ENCODE peak calls at places on chromosomes 12 and 14, in six cellular contexts. One of them, this sample, is unnamed.
A peak's percentile ranks its signal among the peaks of the same experiment; 100 is the strongest.

GRCh38 chr14:53055003-53055402 is 98.1 kb downstream of the DDHD1 start:
- DNase-seq in epithelial cell of esophagus: peak; percentile 58
- DNase-seq in CD8-positive, alpha-beta memory T cell: no peak
- DNase-seq in cardiac fibroblast: peak; percentile 77
- DNase-seq in cardiac muscle cell: peak; percentile 73
- DNase-seq in left lung: no peak
- DNase-seq in this sample: no peak

GRCh38 chr14:33908540-33909223 is 42.2 kb downstream of the EGLN3 start:
- DNase-seq in epithelial cell of esophagus: no peak
- DNase-seq in CD8-positive, alpha-beta memory T cell: no peak
- DNase-seq in cardiac fibroblast: no peak
- DNase-seq in cardiac muscle cell: no peak
- DNase-seq in left lung: no peak
- DNase-seq in this sample: no peak

GRCh38 chr12:6925543-6926279 is 2.0 kb upstream of the ATN1 start:
- DNase-seq in epithelial cell of esophagus: peak; percentile 89
- DNase-seq in CD8-positive, alpha-beta memory T cell: no peak
- DNase-seq in cardiac fibroblast: peak; percentile 95
- DNase-seq in cardiac muscle cell: peak; percentile 89
- DNase-seq in left lung: peak; percentile 77
- DNase-seq in this sample: peak; percentile 70

GRCh38 chr14:93348292-93348691 is 1.3 kb downstream of the COX8C start:
- DNase-seq in epithelial cell of esophagus: no peak
- DNase-seq in CD8-positive, alpha-beta memory T cell: no peak
- DNase-seq in cardiac fibroblast: no peak
- DNase-seq in cardiac muscle cell: no peak
- DNase-seq in left lung: no peak
- DNase-seq in this sample: no peak

GRCh38 chr14:101774006-101774755 is 12.7 kb downstream of the PPP2R5C start:
- DNase-seq in epithelial cell of esophagus: no peak
- DNase-seq in CD8-positive, alpha-beta memory T cell: no peak
- DNase-seq in cardiac fibroblast: no peak
- DNase-seq in cardiac muscle cell: no peak
- DNase-seq in left lung: no peak
- DNase-seq in this sample: no peak

GRCh38 chr12:20423557-20423956 is 55.2 kb downstream of the PDE3A start:
- DNase-seq in epithelial cell of esophagus: no peak
- DNase-seq in CD8-positive, alpha-beta memory T cell: no peak
- DNase-seq in cardiac fibroblast: no peak
- DNase-seq in cardiac muscle cell: no peak
- DNase-seq in left lung: no peak
- DNase-seq in this sample: no peak

GRCh38 chr14:105888784-105889665 is 362.6 kb downstream of the TMEM121 start:
- DNase-seq in epithelial cell of esophagus: no peak
- DNase-seq in CD8-positive, alpha-beta memory T cell: no peak
- DNase-seq in cardiac fibroblast: no peak
- DNase-seq in cardiac muscle cell: no peak
- DNase-seq in left lung: peak; percentile 19
- DNase-seq in this sample: no peak

GRCh38 chr14:26415618-26416123 is 182.2 kb downstream of the NOVA1 start:
- DNase-seq in epithelial cell of esophagus: no peak
- DNase-seq in CD8-positive, alpha-beta memory T cell: no peak
- DNase-seq in cardiac fibroblast: no peak
- DNase-seq in cardiac muscle cell: no peak
- DNase-seq in left lung: no peak
- DNase-seq in this sample: no peak

GRCh38 chr12:92553389-92553788 is 149.4 kb upstream of the PLEKHG7 start:
- DNase-seq in epithelial cell of esophagus: peak; percentile 96
- DNase-seq in CD8-positive, alpha-beta memory T cell: no peak
- DNase-seq in cardiac fibroblast: peak; percentile 42
- DNase-seq in cardiac muscle cell: peak; percentile 47
- DNase-seq in left lung: peak; percentile 46
- DNase-seq in this sample: no peak

GRCh38 chr14:100789460-100790417 is 36.2 kb upstream of the MEG3 start:
- DNase-seq in epithelial cell of esophagus: no peak
- DNase-seq in CD8-positive, alpha-beta memory T cell: no peak
- DNase-seq in cardiac fibroblast: no peak
- DNase-seq in cardiac muscle cell: no peak
- DNase-seq in left lung: no peak
- DNase-seq in this sample: no peak

GRCh38 chr14:90846511-90846910 is 30.3 kb upstream of the TTC7B start:
- DNase-seq in epithelial cell of esophagus: peak; percentile 50
- DNase-seq in CD8-positive, alpha-beta memory T cell: no peak
- DNase-seq in cardiac fibroblast: no peak
- DNase-seq in cardiac muscle cell: no peak
- DNase-seq in left lung: no peak
- DNase-seq in this sample: peak; percentile 29

GRCh38 chr12:74334770-74335169 is 202.9 kb upstream of the ATXN7L3B start:
- DNase-seq in epithelial cell of esophagus: peak; percentile 26
- DNase-seq in CD8-positive, alpha-beta memory T cell: no peak
- DNase-seq in cardiac fibroblast: peak; percentile 7
- DNase-seq in cardiac muscle cell: peak; percentile 2
- DNase-seq in left lung: no peak
- DNase-seq in this sample: no peak

GRCh38 chr12:32139064-32139421 is 32.4 kb downstream of the BICD1 start:
- DNase-seq in epithelial cell of esophagus: peak; percentile 27
- DNase-seq in CD8-positive, alpha-beta memory T cell: no peak
- DNase-seq in cardiac fibroblast: peak; percentile 62
- DNase-seq in cardiac muscle cell: peak; percentile 66
- DNase-seq in left lung: no peak
- DNase-seq in this sample: no peak

GRCh38 chr12:119988788-119989618 is at the start of gene BICDL1:
- DNase-seq in epithelial cell of esophagus: peak; percentile 98
- DNase-seq in CD8-positive, alpha-beta memory T cell: peak; percentile 97
- DNase-seq in cardiac fibroblast: peak; percentile 35
- DNase-seq in cardiac muscle cell: peak; percentile 30
- DNase-seq in left lung: peak; percentile 88
- DNase-seq in this sample: no peak

GRCh38 chr12:76398106-76398505 is 49.9 kb upstream of the BBS10 start:
- DNase-seq in epithelial cell of esophagus: no peak
- DNase-seq in CD8-positive, alpha-beta memory T cell: no peak
- DNase-seq in cardiac fibroblast: no peak
- DNase-seq in cardiac muscle cell: peak; percentile 2
- DNase-seq in left lung: no peak
- DNase-seq in this sample: no peak

GRCh38 chr12:74283646-74284045 is 254.0 kb upstream of the ATXN7L3B start:
- DNase-seq in epithelial cell of esophagus: no peak
- DNase-seq in CD8-positive, alpha-beta memory T cell: no peak
- DNase-seq in cardiac fibroblast: no peak
- DNase-seq in cardiac muscle cell: no peak
- DNase-seq in left lung: no peak
- DNase-seq in this sample: no peak

GRCh38 chr14:61866932-61867920 is 105.0 kb downstream of the SNAPC1 start:
- DNase-seq in epithelial cell of esophagus: peak; percentile 45
- DNase-seq in CD8-positive, alpha-beta memory T cell: no peak
- DNase-seq in cardiac fibroblast: no peak
- DNase-seq in cardiac muscle cell: no peak
- DNase-seq in left lung: no peak
- DNase-seq in this sample: no peak

GRCh38 chr12:124454352-124454725 is 113.1 kb downstream of the NCOR2 start:
- DNase-seq in epithelial cell of esophagus: no peak
- DNase-seq in CD8-positive, alpha-beta memory T cell: no peak
- DNase-seq in cardiac fibroblast: no peak
- DNase-seq in cardiac muscle cell: no peak
- DNase-seq in left lung: no peak
- DNase-seq in this sample: no peak

GRCh38 chr12:112010415-112011344 is 2.3 kb downstream of the TMEM116 start:
- DNase-seq in epithelial cell of esophagus: no peak
- DNase-seq in CD8-positive, alpha-beta memory T cell: no peak
- DNase-seq in cardiac fibroblast: no peak
- DNase-seq in cardiac muscle cell: no peak
- DNase-seq in left lung: no peak
- DNase-seq in this sample: no peak
- H3K4me3 ChIP-seq in epithelial cell of esophagus: no peak overlapping the region
- H3K4me3 ChIP-seq in CD8-positive, alpha-beta memory T cell: peak overlapping the region; percentile 85
- H3K4me3 ChIP-seq in cardiac fibroblast: no peak overlapping the region
- H3K4me3 ChIP-seq in cardiac muscle cell: no peak overlapping the region
- H3K4me3 ChIP-seq in left lung: no peak overlapping the region
- H3K4me3 ChIP-seq in this sample: no peak overlapping the region

GRCh38 chr14:22382395-22382794 is 206.6 kb downstream of the DAD1 start:
- DNase-seq in epithelial cell of esophagus: no peak
- DNase-seq in CD8-positive, alpha-beta memory T cell: no peak
- DNase-seq in cardiac fibroblast: no peak
- DNase-seq in cardiac muscle cell: no peak
- DNase-seq in left lung: no peak
- DNase-seq in this sample: no peak

GRCh38 chr14:22382955-22383354 is 206.1 kb downstream of the DAD1 start:
- DNase-seq in epithelial cell of esophagus: no peak
- DNase-seq in CD8-positive, alpha-beta memory T cell: no peak
- DNase-seq in cardiac fibroblast: no peak
- DNase-seq in cardiac muscle cell: no peak
- DNase-seq in left lung: no peak
- DNase-seq in this sample: no peak

GRCh38 chr14:22379727-22380126 is 209.3 kb downstream of the DAD1 start:
- DNase-seq in epithelial cell of esophagus: peak; percentile 48
- DNase-seq in CD8-positive, alpha-beta memory T cell: no peak
- DNase-seq in cardiac fibroblast: no peak
- DNase-seq in cardiac muscle cell: no peak
- DNase-seq in left lung: no peak
- DNase-seq in this sample: no peak

GRCh38 chr14:22381751-22382150 is 207.3 kb downstream of the DAD1 start:
- DNase-seq in epithelial cell of esophagus: no peak
- DNase-seq in CD8-positive, alpha-beta memory T cell: no peak
- DNase-seq in cardiac fibroblast: no peak
- DNase-seq in cardiac muscle cell: no peak
- DNase-seq in left lung: no peak
- DNase-seq in this sample: no peak

DNA sequence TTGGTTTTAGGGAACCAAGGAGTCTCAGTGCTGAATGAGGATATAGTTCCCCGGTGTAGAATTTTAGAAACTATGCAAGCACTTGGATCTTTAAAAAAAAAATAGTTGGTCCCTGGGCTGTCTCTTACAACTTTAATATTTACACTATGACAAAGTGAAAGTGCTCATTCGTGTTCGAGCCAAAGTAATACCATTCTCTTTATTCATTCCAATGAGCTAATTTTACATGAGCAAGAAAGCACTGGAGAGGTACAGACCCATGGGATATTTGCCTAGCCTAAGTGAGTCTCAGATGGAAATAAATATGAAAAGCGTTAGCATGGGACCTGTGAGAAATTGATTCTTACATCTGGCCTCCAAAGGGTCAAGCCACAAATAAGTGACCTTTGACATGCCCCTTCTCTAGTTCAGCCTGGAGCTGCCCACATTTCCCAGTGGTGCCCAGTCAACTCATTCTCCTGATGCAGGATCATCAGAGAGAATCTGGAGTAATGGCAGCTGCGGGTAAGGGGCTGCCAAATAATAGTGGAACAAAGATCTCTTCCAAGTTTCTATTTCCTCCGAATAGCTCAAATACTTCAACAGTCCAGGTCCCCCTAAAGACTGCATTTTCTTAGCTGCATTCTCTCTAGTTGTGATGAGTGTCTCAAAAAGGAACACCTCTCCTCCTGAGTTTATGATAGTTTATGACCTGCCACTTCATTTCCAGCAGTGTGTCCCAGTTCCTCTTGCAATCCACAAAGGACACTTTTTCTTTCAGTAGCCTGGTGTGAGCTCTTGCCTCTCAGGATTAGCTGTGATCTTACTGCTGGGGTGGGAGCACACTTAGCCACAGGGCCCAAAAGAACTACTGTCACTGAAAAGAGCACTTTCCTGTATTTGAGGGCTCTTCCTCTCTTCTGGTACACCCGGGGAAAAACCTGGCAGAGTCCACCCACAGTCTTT is 208.2 kb downstream of the DAD1 start:
- DNase-seq in epithelial cell of esophagus: peak; percentile 64
- DNase-seq in CD8-positive, alpha-beta memory T cell: no peak
- DNase-seq in cardiac fibroblast: no peak
- DNase-seq in cardiac muscle cell: peak; percentile 6
- DNase-seq in left lung: no peak
- DNase-seq in this sample: no peak
- H3K4me3 ChIP-seq in epithelial cell of esophagus: no peak overlapping the region
- H3K4me3 ChIP-seq in CD8-positive, alpha-beta memory T cell: no peak overlapping the region
- H3K4me3 ChIP-seq in cardiac fibroblast: no peak overlapping the region
- H3K4me3 ChIP-seq in cardiac muscle cell: no peak overlapping the region
- H3K4me3 ChIP-seq in left lung: no peak overlapping the region
- H3K4me3 ChIP-seq in this sample: peak overlapping the region; percentile 26

GRCh38 chr14:50783542-50783941 is 47.4 kb downstream of the NIN start:
- DNase-seq in epithelial cell of esophagus: no peak
- DNase-seq in CD8-positive, alpha-beta memory T cell: no peak
- DNase-seq in cardiac fibroblast: no peak
- DNase-seq in cardiac muscle cell: no peak
- DNase-seq in left lung: no peak
- DNase-seq in this sample: no peak

GRCh38 chr14:50790568-50790967 is 40.4 kb downstream of the NIN start:
- DNase-seq in epithelial cell of esophagus: no peak
- DNase-seq in CD8-positive, alpha-beta memory T cell: no peak
- DNase-seq in cardiac fibroblast: peak; percentile 44
- DNase-seq in cardiac muscle cell: peak; percentile 50
- DNase-seq in left lung: no peak
- DNase-seq in this sample: no peak

GRCh38 chr14:50784683-50785505 is 46.1 kb downstream of the NIN start:
- DNase-seq in epithelial cell of esophagus: no peak
- DNase-seq in CD8-positive, alpha-beta memory T cell: no peak
- DNase-seq in cardiac fibroblast: no peak
- DNase-seq in cardiac muscle cell: no peak
- DNase-seq in left lung: no peak
- DNase-seq in this sample: no peak

GRCh38 chr14:50786821-50787464 is 44.0 kb downstream of the NIN start:
- DNase-seq in epithelial cell of esophagus: no peak
- DNase-seq in CD8-positive, alpha-beta memory T cell: no peak
- DNase-seq in cardiac fibroblast: no peak
- DNase-seq in cardiac muscle cell: no peak
- DNase-seq in left lung: no peak
- DNase-seq in this sample: no peak

GRCh38 chr14:50785506-50786063 is 45.4 kb downstream of the NIN start:
- DNase-seq in epithelial cell of esophagus: no peak
- DNase-seq in CD8-positive, alpha-beta memory T cell: no peak
- DNase-seq in cardiac fibroblast: no peak
- DNase-seq in cardiac muscle cell: no peak
- DNase-seq in left lung: no peak
- DNase-seq in this sample: no peak
- H3K4me3 ChIP-seq in epithelial cell of esophagus: no peak overlapping the region
- H3K4me3 ChIP-seq in CD8-positive, alpha-beta memory T cell: peak overlapping the region; percentile 10
- H3K4me3 ChIP-seq in cardiac fibroblast: no peak overlapping the region
- H3K4me3 ChIP-seq in cardiac muscle cell: no peak overlapping the region
- H3K4me3 ChIP-seq in left lung: no peak overlapping the region
- H3K4me3 ChIP-seq in this sample: no peak overlapping the region

DNA sequence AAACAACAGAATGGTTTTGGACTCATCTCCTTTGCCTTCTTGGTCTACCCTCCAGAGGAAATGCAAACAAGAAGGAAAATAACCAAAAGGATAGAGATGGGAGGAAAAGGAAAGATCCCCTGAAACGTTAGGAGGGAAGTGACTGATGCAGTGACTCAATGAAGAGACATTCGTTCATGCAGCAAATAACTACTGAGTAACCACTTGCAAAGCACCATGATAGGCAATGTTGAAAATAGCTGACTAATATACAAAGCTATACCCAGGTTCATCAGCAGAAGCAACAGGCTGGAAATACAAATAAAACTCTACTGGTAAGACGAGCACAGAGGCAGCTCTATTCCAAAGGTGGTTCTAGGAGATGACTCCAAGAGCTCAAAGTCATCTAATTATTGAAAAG is 41.8 kb downstream of the R3HDM2 start:
- DNase-seq in epithelial cell of esophagus: peak; percentile 85
- DNase-seq in CD8-positive, alpha-beta memory T cell: no peak
- DNase-seq in cardiac fibroblast: peak; percentile 69
- DNase-seq in cardiac muscle cell: peak; percentile 65
- DNase-seq in left lung: no peak
- DNase-seq in this sample: peak; percentile 58
- H3K4me3 ChIP-seq in epithelial cell of esophagus: no peak overlapping the region
- H3K4me3 ChIP-seq in CD8-positive, alpha-beta memory T cell: no peak overlapping the region
- H3K4me3 ChIP-seq in cardiac fibroblast: no peak overlapping the region
- H3K4me3 ChIP-seq in cardiac muscle cell: no peak overlapping the region
- H3K4me3 ChIP-seq in left lung: no peak overlapping the region
- H3K4me3 ChIP-seq in this sample: no peak overlapping the region

GRCh38 chr12:27331927-27332324 is 710 bp upstream of the BMAL2 start:
- DNase-seq in epithelial cell of esophagus: peak; percentile 54
- DNase-seq in CD8-positive, alpha-beta memory T cell: no peak
- DNase-seq in cardiac fibroblast: no peak
- DNase-seq in cardiac muscle cell: no peak
- DNase-seq in left lung: no peak
- DNase-seq in this sample: no peak
- H3K4me3 ChIP-seq in epithelial cell of esophagus: peak overlapping the region; percentile 56
- H3K4me3 ChIP-seq in CD8-positive, alpha-beta memory T cell: no peak overlapping the region
- H3K4me3 ChIP-seq in cardiac fibroblast: no peak overlapping the region
- H3K4me3 ChIP-seq in cardiac muscle cell: no peak overlapping the region
- H3K4me3 ChIP-seq in left lung: no peak overlapping the region
- H3K4me3 ChIP-seq in this sample: peak overlapping the region; percentile 69

This sample was measured in AG04449.